ENCODE peak calls at places on chromosomes 12 and 14, in nine cellular contexts. J, M, S, A, Y, Q, U, P and V are unnamed samples.
A peak's percentile ranks its signal among the peaks of the same experiment; 100 is the strongest.

GRCh38 chr12:13152281-13152680 is 44.2 kb upstream of the EMP1 start:
- DNase-seq in M (no peak), Y (peak; percentile 55), J (no peak), A (no peak), P (peak; percentile 60), Q (no peak), U (no peak), S (no peak), V (no peak)

GRCh38 chr12:80226576-80226975 is 127.2 kb downstream of the OTOGL start:
- DNase-seq in S (no peak), M (no peak), Y (no peak), P (no peak), U (no peak), J (no peak), A (no peak), Q (no peak), V (no peak)

GRCh38 chr12:4037747-4038312 is 164.6 kb upstream of the PARP11 start:
- DNase-seq in M (peak; percentile 35), A (peak; percentile 44), S (no peak), Q (no peak), P (no peak), U (no peak), Y (peak; percentile 27), J (no peak), V (no peak)

GRCh38 chr12:132152411-132152821 is 8.2 kb downstream of the NOC4L start:
- DNase-seq in A (no peak), J (no peak), Q (no peak), S (no peak), P (no peak), Y (no peak), U (no peak), M (no peak), V (no peak)

GRCh38 chr12:100936661-100937060 is 142.1 kb downstream of the ANO4 start:
- DNase-seq in P (no peak), A (no peak), Q (no peak), J (no peak), M (no peak), U (no peak), S (no peak), Y (no peak), V (no peak)

GRCh38 chr12:63963863-63964262 is 119.4 kb downstream of the SRGAP1 start:
- DNase-seq in P (no peak), J (no peak), U (no peak), Q (no peak), M (no peak), S (no peak), Y (no peak), A (no peak), V (no peak)

GRCh38 chr12:6954754-6955461 is 3.8 kb downstream of the PTPN6 start:
- DNase-seq in J (no peak), A (no peak), Q (peak; percentile 60), Y (no peak), P (no peak), S (no peak), U (peak; percentile 81), M (no peak), V (no peak)

GRCh38 chr12:64610660-64611429 is 550 bp downstream of the RASSF3 start:
- DNase-seq in Q (peak; percentile 81), J (no peak), S (no peak), A (peak; percentile 44), P (no peak), M (no peak), U (peak; percentile 97), Y (peak; percentile 34), V (no peak)

GRCh38 chr12:45975506-45975905 is 14.9 kb downstream of the SCAF11 start:
- DNase-seq in Y (no peak), A (no peak), U (no peak), P (no peak), Q (no peak), J (no peak), S (no peak), M (no peak), V (no peak)

GRCh38 chr14:65864993-65865392 is 452.5 kb downstream of the FUT8 start:
- DNase-seq in A (no peak), P (no peak), S (no peak), J (no peak), Y (no peak), U (no peak), Q (no peak), M (no peak), V (no peak)

GRCh38 chr12:66269757-66270383 is 32.4 kb upstream of the HELB start:
- DNase-seq in P (no peak), U (no peak), A (peak; percentile 40), Q (no peak), Y (no peak), J (peak; percentile 45), M (no peak), S (no peak), V (no peak)

GRCh38 chr14:55102141-55102547 is 26.9 kb upstream of the LGALS3 start:
- DNase-seq in A (peak; percentile 54), S (peak; percentile 48), P (peak; percentile 63), U (peak; percentile 85), J (no peak), Y (peak; percentile 92), M (peak; percentile 92), Q (peak; percentile 91), V (peak; percentile 49)

GRCh38 chr12:117441751-117442150 is 80.3 kb upstream of the NOS1 start:
- DNase-seq in U (no peak), Q (peak; percentile 75), Y (peak; percentile 18), J (no peak), M (peak; percentile 19), P (no peak), A (no peak), S (no peak), V (no peak)

GRCh38 chr12:9649532-9649940 is 20.0 kb upstream of the CLEC2D start:
- DNase-seq in A (no peak), M (no peak), U (peak; percentile 80), S (no peak), Q (no peak), Y (no peak), P (no peak), J (no peak), V (no peak)

GRCh38 chr12:47963340-47964040 is at the start of gene TMEM106C:
- DNase-seq in Y (peak; percentile 84), S (peak; percentile 36), P (peak; percentile 74), A (peak; percentile 82), U (peak; percentile 97), M (peak; percentile 83), J (peak; percentile 80), Q (peak; percentile 95), V (peak; percentile 87)
- TF ChIP-seq POLR2A in Y (no peak), S (no peak), P (peak; percentile 45), A (peak; percentile 38), U (peak; percentile 45), M (peak; percentile 24), J (peak; percentile 62), Q (peak; percentile 46), V (no peak)

GRCh38 chr14:97408503-97408902 is 611.3 kb downstream of the VRK1 start:
- DNase-seq in U (no peak), P (no peak), S (no peak), Q (no peak), J (no peak), Y (no peak), M (no peak), A (no peak), V (no peak)
- TF ChIP-seq POLR2A in U (no peak), P (no peak), S (no peak), Q (no peak), J (no peak), Y (no peak), M (no peak), A (no peak), V (no peak)

DNA sequence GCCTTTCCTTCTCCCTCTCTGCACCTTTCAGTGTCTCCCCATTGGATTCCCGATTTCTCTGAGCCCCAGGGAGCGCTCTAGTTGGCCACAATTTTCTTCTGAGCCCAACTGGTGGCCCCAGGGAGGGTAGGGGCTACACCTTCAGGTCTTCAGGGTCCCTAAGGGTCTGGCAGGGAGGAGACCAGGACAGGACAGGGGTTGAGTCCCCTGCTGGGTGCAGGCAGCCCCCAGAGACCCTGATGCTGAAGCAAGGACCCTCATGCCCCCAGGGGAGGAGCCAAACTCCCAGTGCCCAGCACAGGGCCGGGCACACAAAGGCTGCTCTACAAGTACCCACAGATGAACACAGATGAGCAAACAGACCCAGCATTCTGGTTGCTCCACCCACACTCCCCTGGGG is 12.7 kb downstream of the FOXN4 start:
- DNase-seq in M (no peak), P (no peak), J (no peak), Q (peak; percentile 39), Y (no peak), S (no peak), U (no peak), A (no peak), V (no peak)
- TF ChIP-seq POLR2A in M (no peak), P (no peak), J (no peak), Q (no peak), Y (no peak), S (no peak), U (no peak), A (no peak), V (no peak)

GRCh38 chr14:77067632-77068514 is 30.2 kb upstream of the CIPC start:
- DNase-seq in Y (no peak), J (peak; percentile 42), S (no peak), M (peak; percentile 71), U (peak; percentile 86), P (peak; percentile 34), Q (peak; percentile 89), A (no peak), V (peak; percentile 85)
- TF ChIP-seq POLR2A in Y (no peak), J (no peak), S (no peak), M (no peak), U (no peak), P (no peak), Q (no peak), A (no peak), V (no peak)

GRCh38 chr12:94227066-94227465 is 78.7 kb downstream of the PLXNC1 start:
- DNase-seq in J (no peak), U (no peak), A (no peak), P (no peak), S (no peak), Y (no peak), M (no peak), Q (no peak), V (no peak)
- TF ChIP-seq POLR2A in J (no peak), U (no peak), A (no peak), P (no peak), S (no peak), Y (no peak), M (no peak), Q (no peak), V (no peak)